ENCODE peak calls at places on chromosome 5, in four cellular contexts. M is HCT116, Z is K562, S is HepG2. K is an unnamed sample.

GRCh38 chr5:27911216-27911615 is 872.8 kb upstream of the CDH9 start:
- DNase-seq in M (no peak), Z (no peak), S (peak; percentile 1), K (no peak)

GRCh38 chr5:33476992-33477391 is 36.2 kb downstream of the TARS1 start:
- DNase-seq in Z (no peak), M (no peak), S (no peak), K (no peak)

GRCh38 chr5:35803221-35803651 is 53.5 kb upstream of the IL7R start:
- DNase-seq in Z (no peak), M (no peak), S (no peak), K (peak; percentile 39)

GRCh38 chr5:158162479-158162878 is 303.5 kb upstream of the CLINT1 start:
- DNase-seq in S (no peak), Z (no peak), M (no peak), K (no peak)

GRCh38 chr5:43255704-43256103 is 57.5 kb downstream of the HMGCS1 start:
- DNase-seq in M (no peak), S (no peak), Z (no peak), K (no peak)

GRCh38 chr5:79834420-79835219 is 145.0 kb downstream of the CMYA5 start:
- DNase-seq in S (no peak), M (no peak), Z (no peak), K (no peak)

GRCh38 chr5:76074487-76074886 is 8.7 kb upstream of the SV2C start:
- DNase-seq in S (peak; percentile 3), Z (no peak), M (no peak), K (no peak)

GRCh38 chr5:139676951-139677367 is 28.8 kb downstream of the CXXC5 start:
- DNase-seq in Z (no peak), S (no peak), M (no peak), K (no peak)

GRCh38 chr5:45355189-45355992 is 340.8 kb downstream of the HCN1 start:
- DNase-seq in Z (no peak), S (no peak), M (no peak), K (no peak)

GRCh38 chr5:113264061-113264460 is 170.7 kb downstream of the TSSK1B start:
- DNase-seq in M (no peak), S (no peak), Z (no peak), K (no peak)

GRCh38 chr5:41637869-41638268 is 127.5 kb upstream of the PLCXD3 start:
- DNase-seq in M (peak; percentile 7), Z (no peak), S (no peak), K (no peak)

GRCh38 chr5:151315998-151316597 is 12.5 kb upstream of the SLC36A3 start:
- DNase-seq in S (peak; percentile 37), M (peak; percentile 37), Z (peak; percentile 67), K (no peak)

GRCh38 chr5:66987126-66987525 is 209.5 kb downstream of the CD180 start:
- DNase-seq in Z (no peak), M (no peak), S (no peak), K (no peak)

GRCh38 chr5:59380350-59380951 is 513.1 kb downstream of the PDE4D start:
- DNase-seq in M (peak; percentile 37), S (peak; percentile 50), Z (peak; percentile 7), K (no peak)

GRCh38 chr5:10987881-10988504 is 227.0 kb upstream of the DAP start:
- DNase-seq in M (peak; percentile 42), S (peak; percentile 43), Z (peak; percentile 82), K (peak; percentile 55)

GRCh38 chr5:119255571-119256356 is 100.1 kb upstream of the TNFAIP8 start:
- DNase-seq in M (peak; percentile 19), Z (peak; percentile 27), S (peak; percentile 74), K (peak; percentile 36)

DNA sequence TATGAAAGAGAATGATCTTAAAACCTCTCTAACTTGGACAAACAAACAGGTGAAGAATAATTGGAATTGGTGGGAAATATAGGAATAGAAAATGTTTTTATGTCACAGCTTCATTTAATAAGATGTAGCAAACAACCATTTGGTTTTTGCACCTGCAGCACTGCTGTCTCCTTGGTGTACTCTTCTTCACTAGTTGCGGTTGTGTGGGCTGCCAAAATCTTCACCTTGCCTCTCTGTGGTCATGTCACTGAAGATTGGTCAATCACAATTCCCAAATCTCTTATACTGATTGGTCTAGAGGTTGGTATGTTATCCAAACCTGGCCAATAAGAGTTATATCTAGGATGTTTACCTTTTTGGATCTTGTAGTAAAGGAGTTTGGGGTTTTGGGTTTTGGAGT is 88.7 kb downstream of the FGF10 start:
- DNase-seq in S (no peak), Z (no peak), M (no peak), K (no peak)
- TF ChIP-seq ZNF274 in S (no peak), Z (no peak), M (no peak), K (no peak)

GRCh38 chr5:178078197-178078995 is 34.9 kb upstream of the N4BP3 start:
- DNase-seq in S (no peak), Z (no peak), M (no peak), K (no peak)

GRCh38 chr5:178072749-178073148 is 40.6 kb upstream of the N4BP3 start:
- DNase-seq in S (no peak), M (no peak), Z (no peak), K (no peak)

GRCh38 chr5:178077751-178078150 is 35.6 kb upstream of the N4BP3 start:
- DNase-seq in S (peak; percentile 15), Z (no peak), M (no peak), K (no peak)

GRCh38 chr5:178071108-178071507 is 42.2 kb upstream of the N4BP3 start:
- DNase-seq in Z (no peak), S (no peak), M (no peak), K (no peak)

DNA sequence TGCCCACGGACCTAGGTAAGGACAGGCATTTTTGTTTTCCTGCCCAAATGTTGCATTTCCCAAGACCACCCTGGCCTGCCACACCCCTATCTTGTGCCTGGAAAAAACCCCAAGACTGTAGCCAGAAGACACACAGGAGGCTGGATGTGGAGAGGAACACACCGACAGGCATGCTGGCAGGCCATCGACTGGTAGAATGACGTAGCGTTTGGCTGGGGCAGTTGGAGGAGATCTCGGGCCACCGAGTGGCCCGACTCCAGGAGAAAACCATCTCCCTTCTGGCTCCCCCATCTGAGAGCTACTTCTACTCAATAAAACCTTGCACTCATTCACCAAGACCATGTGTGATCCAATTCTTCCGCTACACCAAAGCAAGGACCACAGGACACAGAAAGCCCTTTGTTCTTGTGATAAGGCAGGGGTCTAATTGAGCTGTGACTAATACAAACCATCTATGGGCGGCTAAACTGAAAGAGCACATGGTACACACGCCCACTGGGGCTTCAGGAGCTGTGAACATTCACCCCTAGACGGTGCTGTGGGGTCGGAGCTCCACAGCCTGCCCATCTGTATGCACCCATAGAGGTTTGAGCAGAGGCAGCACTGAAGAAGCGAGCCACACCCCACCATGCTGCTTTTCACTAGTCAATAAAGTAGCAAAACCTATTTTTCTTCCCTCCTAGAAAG is 38.9 kb upstream of the N4BP3 start:
- DNase-seq in Z (peak; percentile 36), M (no peak), S (peak; percentile 72), K (no peak)
- TF ChIP-seq ZNF274 in Z (no peak), M (no peak), S (no peak), K (no peak)

DNA sequence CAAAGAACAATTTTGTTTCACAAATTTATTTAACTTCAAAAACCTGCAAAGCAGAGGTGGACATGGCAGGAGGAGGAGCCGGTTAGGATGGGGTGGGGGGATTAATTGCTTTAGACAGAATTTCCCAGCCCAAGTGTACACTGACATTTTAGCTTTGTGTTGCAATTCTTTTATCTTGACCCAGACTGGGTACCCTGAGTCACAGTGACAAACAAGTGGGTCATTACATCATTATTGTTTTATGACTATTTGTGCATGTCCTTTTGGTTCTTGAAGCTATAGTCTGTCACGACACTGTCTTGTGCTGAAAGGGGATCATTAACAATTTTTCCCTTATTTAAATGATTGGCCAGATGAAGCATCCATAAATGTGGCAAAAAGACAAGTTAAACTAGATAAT is 84.5 kb upstream of the VCAN start:
- DNase-seq in Z (no peak), M (no peak), S (no peak), K (no peak)
- TF ChIP-seq ZNF274 in Z (no peak), M (no peak), S (no peak), K (no peak)

DNA sequence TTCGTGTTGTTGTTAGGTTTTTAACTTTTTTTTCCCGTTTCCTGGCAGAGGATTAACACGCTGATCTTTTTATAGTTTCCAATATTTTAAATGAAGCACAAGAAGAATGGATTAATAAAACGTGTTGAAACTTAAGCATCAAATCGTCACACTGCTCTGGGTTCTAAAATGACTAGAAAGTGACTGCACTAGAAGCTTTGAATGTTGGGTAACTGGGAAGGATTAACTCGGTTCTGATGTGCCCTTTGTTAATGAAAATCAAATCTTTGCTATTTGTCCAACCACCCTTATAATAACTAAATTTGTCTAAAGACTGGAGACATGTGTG is 102.2 kb downstream of the ARRDC3 start:
- DNase-seq in Z (no peak), M (peak; percentile 18), S (no peak), K (no peak)
- TF ChIP-seq ZNF274 in Z (no peak), M (no peak), S (no peak), K (no peak)

GRCh38 chr5:88999853-89000252 is 116.9 kb upstream of the MEF2C start:
- DNase-seq in M (no peak), Z (no peak), S (no peak), K (no peak)

GRCh38 chr5:88996366-88996765 is 113.4 kb upstream of the MEF2C start:
- DNase-seq in M (no peak), Z (no peak), S (no peak), K (no peak)
- TF ChIP-seq ZNF274 in M (no peak), Z (no peak), S (no peak), K (no peak)

GRCh38 chr5:94508421-94509148 is 109.8 kb downstream of the KIAA0825 start:
- DNase-seq in M (no peak), Z (no peak), S (no peak), K (no peak)

GRCh38 chr5:94505327-94506080 is 112.9 kb downstream of the KIAA0825 start:
- DNase-seq in Z (no peak), M (no peak), S (no peak), K (no peak)

GRCh38 chr5:94498199-94498598 is 120.2 kb downstream of the KIAA0825 start:
- DNase-seq in S (no peak), M (no peak), Z (no peak), K (no peak)

GRCh38 chr5:94499806-94500205 is 118.6 kb downstream of the KIAA0825 start:
- DNase-seq in S (no peak), M (no peak), Z (no peak), K (no peak)

DNA sequence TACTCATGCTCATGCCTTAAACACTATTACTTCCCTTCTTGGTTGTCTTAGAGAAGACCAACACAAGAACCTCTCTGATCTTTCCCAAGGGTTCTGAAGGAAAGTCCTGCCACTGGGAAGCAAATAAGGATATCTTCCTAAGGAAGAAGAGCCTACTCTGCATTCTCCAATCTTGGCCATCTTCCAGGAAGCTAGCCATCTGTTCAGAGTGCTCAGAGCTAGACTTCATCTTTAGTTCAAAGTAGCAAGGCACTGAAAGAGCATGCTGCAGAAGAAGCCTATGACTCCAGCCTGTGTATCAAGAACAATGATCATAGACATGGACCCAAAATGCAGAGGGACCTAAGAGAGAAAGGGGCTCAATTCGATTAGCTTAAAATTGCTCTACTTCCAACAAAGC is 114.7 kb downstream of the KIAA0825 start:
- DNase-seq in M (no peak), Z (no peak), S (no peak), K (no peak)
- TF ChIP-seq ZNF274 in M (no peak), Z (no peak), S (no peak), K (no peak)

GRCh38 chr5:95081500-95082355 is 203.2 kb downstream of the MCTP1 start:
- DNase-seq in S (peak; percentile 9), Z (no peak), M (no peak), K (peak; percentile 25)
- TF ChIP-seq ZNF274 in S (no peak), Z (no peak), M (no peak), K (no peak)